ENCODE peak calls at places on chromosome 15, in four cellular contexts. C is Peyer's patch; N is CD8-positive, alpha-beta memory T cell; W is H1. I is an unnamed sample.

GRCh38 chr15:40847225-40847961 is 3.5 kb downstream of the SPINT1 start:
- DNase-seq in C (peak), N (no peak), W (no peak), I (peak)

GRCh38 chr15:90001683-90002427 is 731 bp downstream of the ZNF710 start:
- DNase-seq in C (peak), N (peak), W (peak), I (peak)

GRCh38 chr15:21261965-21262850 is 178.1 kb downstream of the POTEB3 start:
- DNase-seq in C (no peak), N (no peak), W (no peak), I (peak)

GRCh38 chr15:66563126-66563525 is 2.7 kb downstream of the LCTL start:
- DNase-seq in C (no peak), N (no peak), W (no peak), I (no peak)

GRCh38 chr15:38549222-38549621 is 15.4 kb downstream of the RASGRP1 start:
- DNase-seq in C (no peak), N (no peak), W (no peak), I (no peak)

GRCh38 chr15:90294601-90295269 is 29.3 kb downstream of the NGRN start:
- DNase-seq in C (no peak), N (no peak), W (no peak), I (no peak)

GRCh38 chr15:50251638-50252182 is 13.8 kb downstream of the HDC start:
- DNase-seq in C (no peak), N (no peak), W (no peak), I (no peak)

GRCh38 chr15:26023691-26024090 is 160.6 kb upstream of the ATP10A start:
- DNase-seq in C (no peak), N (no peak), W (no peak), I (no peak)

GRCh38 chr15:55742927-55743614 is at the start of gene PRTG:
- DNase-seq in C (no peak), N (no peak), W (peak), I (peak)

GRCh38 chr15:37016287-37016686 is 84.1 kb downstream of the MEIS2 start:
- DNase-seq in C (no peak), N (no peak), W (no peak), I (no peak)

GRCh38 chr15:28125673-28126651 is 26.8 kb upstream of the OCA2 start:
- DNase-seq in C (no peak), N (peak), W (no peak), I (no peak)

GRCh38 chr15:50908209-50909043 is at the start of gene AP4E1:
- DNase-seq in C (peak), N (peak), W (peak), I (peak)

GRCh38 chr15:29668120-29668602 is 154.1 kb downstream of the TJP1 start:
- DNase-seq in C (no peak), N (no peak), W (peak), I (no peak)

GRCh38 chr15:35546581-35547381 is 816 bp upstream of the DPH6 start:
- DNase-seq in C (no peak), N (no peak), W (no peak), I (no peak)

GRCh38 chr15:42919794-42920280 is 741 bp downstream of the TTBK2 start:
- DNase-seq in C (no peak), N (peak), W (no peak), I (no peak)

GRCh38 chr15:62390793-62391543 is 225.9 kb upstream of the C2CD4B start:
- DNase-seq in C (peak), N (peak), W (peak), I (peak)

GRCh38 chr15:73333001-73333400 is 35.8 kb downstream of the HCN4 start:
- DNase-seq in C (no peak), N (no peak), W (no peak), I (peak)

GRCh38 chr15:59074607-59075006 is 30.3 kb upstream of the CCNB2 start:
- DNase-seq in C (no peak), N (no peak), W (no peak), I (no peak)

GRCh38 chr15:51312754-51313390 is 25.5 kb downstream of the CYP19A1 start:
- DNase-seq in C (no peak), N (no peak), W (no peak), I (no peak)

GRCh38 chr15:56001476-56002078 is 8.2 kb upstream of the NEDD4 start:
- DNase-seq in C (no peak), N (no peak), W (no peak), I (no peak)

GRCh38 chr15:80739919-80740318 is 39.3 kb upstream of the CEMIP start:
- DNase-seq in C (no peak), N (no peak), W (no peak), I (no peak)

GRCh38 chr15:90101130-90101968 is 919 bp downstream of the IDH2 start:
- DNase-seq in C (peak), N (peak), W (no peak), I (peak)

GRCh38 chr15:55721554-55722185 is 21.3 kb downstream of the PRTG start:
- DNase-seq in C (no peak), N (no peak), W (no peak), I (no peak)

GRCh38 chr15:51319539-51319938 is 18.9 kb downstream of the CYP19A1 start:
- DNase-seq in C (no peak), N (no peak), W (no peak), I (no peak)

GRCh38 chr15:83380682-83381081 is 66.5 kb upstream of the SH3GL3 start:
- DNase-seq in C (no peak), N (no peak), W (no peak), I (no peak)

GRCh38 chr15:52295421-52295991 is at the start of gene MYO5C:
- DNase-seq in C (no peak), N (peak), W (peak), I (peak)

GRCh38 chr15:46442901-46443590 is 808.2 kb downstream of the SQOR start:
- DNase-seq in C (no peak), N (no peak), W (no peak), I (no peak)

GRCh38 chr15:20106026-20106425 is 435.6 kb downstream of the GOLGA6L6 start:
- DNase-seq in C (no peak), N (no peak), W (no peak), I (peak)

GRCh38 chr15:50813865-50814264 is 48.4 kb upstream of the SPPL2A start:
- DNase-seq in C (no peak), N (no peak), W (no peak), I (no peak)

GRCh38 chr15:41043276-41043675 is 72.8 kb downstream of the INO80 start:
- DNase-seq in C (no peak), N (no peak), W (no peak), I (no peak)

GRCh38 chr15:85500729-85501128 is 120.3 kb downstream of the AKAP13 start:
- DNase-seq in C (no peak), N (no peak), W (no peak), I (no peak)

GRCh38 chr15:85504739-85505676 is 124.6 kb downstream of the AKAP13 start:
- DNase-seq in C (peak), N (peak), W (no peak), I (no peak)

GRCh38 chr15:85501574-85501973 is 121.2 kb downstream of the AKAP13 start:
- DNase-seq in C (no peak), N (no peak), W (no peak), I (no peak)

GRCh38 chr15:85500060-85500708 is 119.8 kb downstream of the AKAP13 start:
- DNase-seq in C (no peak), N (no peak), W (no peak), I (no peak)

DNA sequence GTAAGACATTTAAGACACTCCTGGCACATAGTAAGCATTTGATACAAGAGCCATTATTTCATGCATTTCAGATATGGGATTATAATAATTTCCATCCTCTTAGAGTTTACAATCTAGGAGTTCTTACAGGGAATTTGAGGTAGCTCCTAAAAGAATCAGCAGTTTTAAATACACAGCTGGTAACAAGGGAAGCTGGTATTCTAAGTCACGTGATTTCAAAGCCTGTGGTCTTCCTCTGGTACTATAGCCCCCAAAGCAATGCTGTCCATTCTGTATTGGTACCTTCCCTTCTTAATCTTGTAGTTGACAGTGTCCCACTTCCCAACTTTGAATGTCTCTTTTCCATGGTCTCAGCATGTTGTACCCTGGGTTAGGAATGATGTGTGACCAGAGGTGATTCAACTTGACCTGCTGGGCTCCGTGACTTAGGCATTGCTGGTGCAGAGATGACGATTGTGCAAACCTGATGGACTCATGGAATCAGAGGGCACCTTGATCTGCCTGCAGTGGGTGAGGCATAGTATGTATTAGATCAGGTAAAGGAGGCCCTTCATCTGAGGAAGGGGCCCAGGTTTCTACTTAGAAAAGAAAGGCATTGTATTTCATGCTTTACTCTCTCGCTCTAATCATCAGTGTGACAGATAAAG is 122.9 kb downstream of the AKAP13 start:
- DNase-seq in C (no peak), N (no peak), W (no peak), I (no peak)
- H3K27ac ChIP-seq in C (no peak), N (no peak), W (no peak), I (no peak)

GRCh38 chr15:48579945-48580671 is 65.4 kb downstream of the FBN1 start:
- DNase-seq in C (no peak), N (no peak), W (no peak), I (no peak)
- H3K27ac ChIP-seq in C (no peak), N (no peak), W (no peak), I (peak)

GRCh38 chr15:68559342-68560310 is 19.2 kb upstream of the CORO2B start:
- DNase-seq in C (peak), N (peak), W (peak), I (peak)
- H3K27ac ChIP-seq in C (no peak), N (no peak), W (no peak), I (no peak)

DNA sequence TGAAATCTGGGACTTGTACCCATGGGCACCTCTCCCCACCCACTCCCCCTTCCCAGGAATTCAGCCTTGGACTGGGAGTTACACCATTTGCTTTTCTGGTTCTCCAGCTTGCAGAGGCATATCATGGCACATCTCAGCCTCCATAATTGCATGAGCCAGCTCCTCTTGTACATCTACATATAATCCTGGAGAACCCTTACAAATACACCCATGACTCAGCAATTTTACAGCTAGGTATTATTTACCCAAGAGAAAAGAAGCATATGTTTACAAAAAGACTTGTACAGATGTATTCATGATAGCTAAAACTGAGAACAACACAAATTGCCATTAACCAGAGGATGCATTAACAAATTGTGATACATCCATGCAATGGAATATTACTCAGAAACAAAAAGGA is 58.4 kb downstream of the RPLP1 start:
- DNase-seq in C (no peak), N (no peak), W (peak), I (no peak)
- H3K27ac ChIP-seq in C (no peak), N (no peak), W (no peak), I (no peak)

DNA sequence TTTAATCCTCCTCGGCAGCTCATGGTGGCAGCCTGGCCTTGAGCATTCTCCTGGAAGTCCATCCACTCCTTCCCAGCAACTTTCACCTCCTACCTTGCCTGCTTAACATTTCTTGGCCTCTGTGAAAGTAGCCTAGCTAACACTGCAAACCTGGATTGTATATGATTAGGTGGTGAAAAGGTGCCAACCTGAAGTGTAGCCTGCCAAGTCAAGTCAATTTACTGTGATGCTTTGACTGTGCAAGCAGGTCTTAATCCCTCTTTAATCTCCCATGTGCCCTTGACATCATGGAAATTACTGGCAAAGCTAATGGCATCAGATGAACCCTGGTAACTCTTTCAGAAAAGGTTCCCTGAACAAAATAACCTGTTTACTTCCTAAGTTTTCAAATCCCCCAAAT is 169.7 kb upstream of the NR2F2 start:
- DNase-seq in C (no peak), N (no peak), W (no peak), I (no peak)
- H3K27ac ChIP-seq in C (no peak), N (no peak), W (no peak), I (no peak)

GRCh38 chr15:95277266-95277665 is 1045.9 kb downstream of the MCTP2 start:
- DNase-seq in C (no peak), N (no peak), W (no peak), I (no peak)

GRCh38 chr15:95281470-95281869 is 1049.0 kb upstream of the NR2F2 start:
- DNase-seq in C (no peak), N (no peak), W (no peak), I (no peak)

GRCh38 chr15:95278532-95279265 is 1047.3 kb downstream of the MCTP2 start:
- DNase-seq in C (no peak), N (no peak), W (no peak), I (no peak)

GRCh38 chr15:95280711-95281110 is 1049.3 kb downstream of the MCTP2 start:
- DNase-seq in C (no peak), N (no peak), W (no peak), I (no peak)

GRCh38 chr15:95279277-95280019 is 1048.1 kb downstream of the MCTP2 start:
- DNase-seq in C (no peak), N (no peak), W (no peak), I (no peak)
- H3K27ac ChIP-seq in C (no peak), N (no peak), W (no peak), I (no peak)

GRCh38 chr15:79394231-79394630 is 37.9 kb upstream of the MINAR1 start:
- DNase-seq in C (no peak), N (no peak), W (no peak), I (no peak)
- H3K27ac ChIP-seq in C (no peak), N (no peak), W (no peak), I (no peak)

GRCh38 chr15:98397411-98397810 is 250.9 kb upstream of the IGF1R start:
- DNase-seq in C (no peak), N (no peak), W (no peak), I (no peak)
- H3K27ac ChIP-seq in C (no peak), N (no peak), W (no peak), I (no peak)

I was measured in aorta.